ENCODE peak calls at places on chromosome 4, in five cellular contexts. S is WTC11, D is HepG2, Q is GM12878, I is A549. J is an unnamed sample.

GRCh38 chr4:8694226-8694625 is 101.7 kb downstream of the CPZ start:
- DNase-seq in S (no peak), D (no peak), Q (no peak), I (no peak), J (no peak)

GRCh38 chr4:170198742-170199141 is 109.0 kb upstream of the AADAT start:
- DNase-seq in S (no peak), D (no peak), Q (no peak), I (no peak), J (no peak)

GRCh38 chr4:111873801-111874200 is 271.5 kb upstream of the FAM241A start:
- DNase-seq in S (no peak), D (no peak), Q (no peak), I (no peak), J (no peak)

GRCh38 chr4:15145709-15146108 is 143.4 kb downstream of the CPEB2 start:
- DNase-seq in S (no peak), D (no peak), Q (no peak), I (no peak), J (no peak)

GRCh38 chr4:27009539-27009938 is 148.9 kb downstream of the STIM2 start:
- DNase-seq in S (no peak), D (no peak), Q (no peak), I (no peak), J (no peak)

GRCh38 chr4:153217440-153217839 is 13.2 kb downstream of the TRIM2 start:
- DNase-seq in S (no peak), D (no peak), Q (no peak), I (no peak), J (no peak)

GRCh38 chr4:133464311-133464710 is 315.2 kb downstream of the PCDH10 start:
- DNase-seq in S (no peak), D (no peak), Q (no peak), I (no peak), J (no peak)

GRCh38 chr4:15781427-15782095 is 3.4 kb downstream of the CD38 start:
- DNase-seq in S (no peak), D (no peak), Q (peak; percentile 68), I (no peak), J (no peak)

GRCh38 chr4:4569036-4569435 is 27.2 kb upstream of the STX18 start:
- DNase-seq in S (no peak), D (no peak), Q (no peak), I (no peak), J (no peak)

GRCh38 chr4:90950385-90950841 is 823.2 kb downstream of the CCSER1 start:
- DNase-seq in S (no peak), D (no peak), Q (no peak), I (no peak), J (no peak)

GRCh38 chr4:1192493-1193205 is 20.3 kb upstream of the SPON2 start:
- DNase-seq in S (peak; percentile 7), D (no peak), Q (no peak), I (peak; percentile 35), J (no peak)

GRCh38 chr4:211033-211511 is 86.8 kb downstream of the ZNF718 start:
- DNase-seq in S (no peak), D (no peak), Q (peak; percentile 28), I (no peak), J (no peak)

GRCh38 chr4:81378398-81378797 is 93.3 kb downstream of the RASGEF1B start:
- DNase-seq in S (no peak), D (no peak), Q (no peak), I (no peak), J (no peak)

GRCh38 chr4:106450249-106450648 is 81.7 kb upstream of the GIMD1 start:
- DNase-seq in S (no peak), D (no peak), Q (no peak), I (no peak), J (no peak)

GRCh38 chr4:10917475-10918103 is 233.0 kb upstream of the CLNK start:
- DNase-seq in S (no peak), D (no peak), Q (no peak), I (no peak), J (no peak)

GRCh38 chr4:101400096-101400495 is 52.8 kb upstream of the PPP3CA start:
- DNase-seq in S (no peak), D (no peak), Q (no peak), I (no peak), J (no peak)

DNA sequence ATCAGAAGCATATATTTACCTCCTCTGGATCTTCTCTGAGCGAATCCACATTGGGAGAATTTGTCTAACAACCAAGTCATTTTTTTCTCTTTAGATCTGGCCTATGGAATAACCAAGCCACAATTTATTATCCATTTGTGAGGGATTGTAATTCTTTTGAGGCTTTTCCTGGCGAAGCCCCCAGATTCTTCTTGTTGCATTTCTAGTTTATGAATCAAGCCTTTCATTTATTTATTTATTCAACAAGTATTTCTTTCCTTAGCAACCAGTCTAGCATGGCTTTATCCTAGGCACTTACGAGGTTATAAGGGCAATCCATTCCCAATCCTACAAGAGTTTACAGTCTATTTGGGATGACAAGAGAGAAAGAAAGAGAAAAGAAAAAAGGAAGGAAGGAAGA is 18.4 kb upstream of the FNIP2 start:
- DNase-seq in S (no peak), D (no peak), Q (no peak), I (no peak), J (no peak)
- TF ChIP-seq ESRRA in S (no peak), D (no peak), Q (no peak), I (no peak), J (no peak)

GRCh38 chr4:95170176-95170575 is 378.6 kb downstream of the UNC5C start:
- DNase-seq in S (no peak), D (no peak), Q (no peak), I (no peak), J (no peak)

GRCh38 chr4:95167809-95168208 is 381.0 kb downstream of the UNC5C start:
- DNase-seq in S (no peak), D (no peak), Q (no peak), I (no peak), J (peak; percentile 12)

GRCh38 chr4:95162867-95163266 is 385.9 kb downstream of the UNC5C start:
- DNase-seq in S (no peak), D (no peak), Q (no peak), I (no peak), J (no peak)

GRCh38 chr4:95161781-95162469 is 386.8 kb downstream of the UNC5C start:
- DNase-seq in S (no peak), D (no peak), Q (no peak), I (no peak), J (no peak)

GRCh38 chr4:95165926-95166524 is 382.7 kb downstream of the UNC5C start:
- DNase-seq in S (no peak), D (peak; percentile 54), Q (peak; percentile 17), I (peak; percentile 28), J (peak; percentile 41)
- TF ChIP-seq ESRRA in S (no peak), D (no peak), Q (no peak), I (no peak), J (no peak)

GRCh38 chr4:58191086-58191485 is 1080.9 kb upstream of the IGFBP7 start:
- DNase-seq in S (no peak), D (no peak), Q (no peak), I (no peak), J (no peak)

GRCh38 chr4:58192217-58192616 is 1082.0 kb upstream of the IGFBP7 start:
- DNase-seq in S (no peak), D (no peak), Q (no peak), I (no peak), J (no peak)

DNA sequence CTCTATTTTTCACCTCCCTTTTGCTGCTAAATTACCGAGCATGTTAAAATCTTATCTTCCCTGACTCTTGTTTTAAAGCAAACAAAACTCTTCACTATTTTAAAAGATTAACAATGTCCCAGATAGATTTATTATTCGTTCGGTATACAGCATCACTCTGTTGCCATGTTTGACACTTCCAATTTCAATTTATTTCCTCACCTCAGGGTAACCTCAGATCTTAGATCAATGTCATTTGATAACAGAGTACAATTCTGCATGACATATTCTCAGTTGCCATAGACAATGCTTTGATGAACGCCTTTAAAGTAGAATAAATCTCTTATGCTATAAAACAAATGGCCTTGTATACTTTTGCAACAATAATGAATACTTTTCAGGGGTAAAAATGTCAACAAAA is 1078.1 kb upstream of the IGFBP7 start:
- DNase-seq in S (no peak), D (no peak), Q (no peak), I (no peak), J (no peak)
- TF ChIP-seq ESRRA in S (no peak), D (no peak), Q (no peak), I (no peak), J (no peak)

GRCh38 chr4:7540216-7540615 is 105.5 kb upstream of the PSAPL1 start:
- DNase-seq in S (no peak), D (no peak), Q (no peak), I (no peak), J (no peak)
- TF ChIP-seq ESRRA in S (no peak), D (no peak), Q (no peak), I (no peak), J (no peak)

GRCh38 chr4:155954118-155954503 is 445 bp upstream of the CTSO start:
- DNase-seq in S (no peak), D (no peak), Q (no peak), I (no peak), J (no peak)

GRCh38 chr4:155953151-155954117 is at the start of gene CTSO:
- DNase-seq in S (peak; percentile 60), D (peak; percentile 22), Q (peak; percentile 48), I (peak; percentile 44), J (peak; percentile 40)

GRCh38 chr4:155950461-155950860 is 3.2 kb downstream of the CTSO start:
- DNase-seq in S (peak; percentile 19), D (no peak), Q (no peak), I (no peak), J (no peak)

GRCh38 chr4:155954939-155955338 is 1.3 kb upstream of the CTSO start:
- DNase-seq in S (no peak), D (peak; percentile 41), Q (no peak), I (no peak), J (no peak)

GRCh38 chr4:155952546-155952945 is 1.1 kb downstream of the CTSO start:
- DNase-seq in S (no peak), D (no peak), Q (no peak), I (no peak), J (no peak)
- TF ChIP-seq ESRRA in S (no peak), D (no peak), Q (no peak), I (no peak), J (no peak)

GRCh38 chr4:2829321-2829932 is 14.2 kb upstream of the ADD1 start:
- DNase-seq in S (peak; percentile 5), D (no peak), Q (no peak), I (no peak), J (no peak)
- TF ChIP-seq ESRRA in S (no peak), D (no peak), Q (no peak), I (no peak), J (no peak)

GRCh38 chr4:165502919-165503907 is 124.4 kb downstream of the CPE start:
- DNase-seq in S (no peak), D (peak; percentile 88), Q (no peak), I (peak; percentile 4), J (no peak)
- TF ChIP-seq ESRRA in S (no peak), D (no peak), Q (no peak), I (no peak), J (no peak)

GRCh38 chr4:156999175-156999517 is 27.5 kb upstream of the PDGFC start:
- DNase-seq in S (no peak), D (peak; percentile 79), Q (no peak), I (peak; percentile 27), J (no peak)
- TF ChIP-seq ESRRA in S (no peak), D (no peak), Q (no peak), I (no peak), J (no peak)